ENCODE peak calls at places on chromosome 9, in four cellular contexts. O, Q, N and E are unnamed samples. For H3K4me1, the result is how much of the 10 kb centered on the place peaks cover.

GRCh38 chr9:95024097-95024671 is 293.3 kb downstream of the FANCC start:
- DNase-seq in O (peak), Q (peak), N (peak), E (no peak)

GRCh38 chr9:77020438-77021264 is 1.2 kb downstream of the FOXB2 start:
- DNase-seq in O (no peak), Q (no peak), N (no peak), E (no peak)

GRCh38 chr9:126146254-126147145 is 180.1 kb upstream of the MVB12B start:
- DNase-seq in O (no peak), Q (no peak), N (no peak), E (no peak)

GRCh38 chr9:126000731-126001580 is 253.8 kb downstream of the PBX3 start:
- DNase-seq in O (peak), Q (no peak), N (peak), E (no peak)

GRCh38 chr9:74577956-74578355 is 80.8 kb downstream of the RORB start:
- DNase-seq in O (no peak), Q (no peak), N (no peak), E (no peak)

GRCh38 chr9:121646992-121647391 is 4.4 kb upstream of the DAB2IP start:
- DNase-seq in O (no peak), Q (no peak), N (no peak), E (no peak)

GRCh38 chr9:77649109-77649812 is 1.1 kb upstream of the GNA14 start:
- DNase-seq in O (no peak), Q (no peak), N (no peak), E (no peak)

GRCh38 chr9:114616684-114617520 is 5.8 kb downstream of the TMEM268 start:
- DNase-seq in O (peak), Q (peak), N (peak), E (peak)

GRCh38 chr9:121674952-121675351 is 23.5 kb downstream of the DAB2IP start:
- DNase-seq in O (peak), Q (no peak), N (no peak), E (no peak)

GRCh38 chr9:36744678-36745077 is 172.0 kb downstream of the MELK start:
- DNase-seq in O (no peak), Q (no peak), N (no peak), E (no peak)

GRCh38 chr9:130287736-130288135 is 22.2 kb downstream of the HMCN2 start:
- DNase-seq in O (no peak), Q (no peak), N (peak), E (no peak)

GRCh38 chr9:89309608-89310485 is 1.1 kb upstream of the CKS2 start:
- DNase-seq in O (no peak), Q (no peak), N (no peak), E (no peak)

GRCh38 chr9:81538929-81539716 is 150.2 kb downstream of the TLE1 start:
- DNase-seq in O (no peak), Q (no peak), N (no peak), E (no peak)

GRCh38 chr9:72864327-72864726 is 88.5 kb downstream of the ALDH1A1 start:
- DNase-seq in O (no peak), Q (no peak), N (no peak), E (no peak)

GRCh38 chr9:72592501-72593403 is 71.3 kb downstream of the TMC1 start:
- DNase-seq in O (no peak), Q (no peak), N (no peak), E (no peak)

GRCh38 chr9:117063721-117064471 is 351.0 kb downstream of the ASTN2 start:
- DNase-seq in O (no peak), Q (no peak), N (no peak), E (no peak)

GRCh38 chr9:89496645-89497044 is 1.3 kb downstream of the SEMA4D start:
- DNase-seq in O (peak), Q (no peak), N (no peak), E (no peak)

GRCh38 chr9:128987800-128988199 is 40.3 kb downstream of the NUP188 start:
- DNase-seq in O (peak), Q (no peak), N (peak), E (no peak)

GRCh38 chr9:116594552-116594951 is 92.6 kb upstream of the TRIM32 start:
- DNase-seq in O (no peak), Q (no peak), N (peak), E (no peak)

GRCh38 chr9:28155671-28156070 is 582.4 kb upstream of the C9orf72 start:
- DNase-seq in O (no peak), Q (no peak), N (no peak), E (no peak)

GRCh38 chr9:2764371-2764770 is 47.1 kb downstream of the KCNV2 start:
- DNase-seq in O (no peak), Q (no peak), N (no peak), E (no peak)

GRCh38 chr9:127801955-127802575 is 617 bp upstream of the FPGS start:
- DNase-seq in O (no peak), Q (no peak), N (no peak), E (no peak)

GRCh38 chr9:95642189-95642588 is 125.4 kb upstream of the PTCH1 start:
- DNase-seq in O (no peak), Q (no peak), N (no peak), E (no peak)

DNA sequence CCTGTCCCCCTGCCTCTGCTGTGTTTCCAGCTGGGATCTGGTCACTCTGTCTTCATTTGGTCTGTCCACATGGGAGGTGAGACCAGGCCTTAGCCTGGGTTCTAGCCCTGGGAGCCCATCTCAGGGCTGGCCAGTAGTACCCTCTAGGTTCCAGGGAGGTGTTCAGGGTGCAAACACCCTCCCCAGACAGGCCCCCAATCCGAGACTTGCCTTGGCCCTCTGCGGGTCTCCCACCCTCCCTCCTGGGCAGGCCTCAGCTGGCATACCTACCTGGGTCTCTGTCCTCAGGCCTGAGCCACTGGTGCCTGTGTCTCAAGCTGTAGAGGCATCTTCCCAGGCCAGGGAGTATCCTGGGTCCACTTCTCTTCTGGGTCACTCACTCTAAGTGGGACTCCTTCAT is 925 bp upstream of the SAPCD2 start:
- DNase-seq in O (no peak), Q (no peak), N (no peak), E (no peak)
- H3K27ac ChIP-seq in O (no peak), Q (peak), N (peak), E (peak)

GRCh38 chr9:69158471-69158870 is 15.6 kb upstream of the TJP2 start:
- DNase-seq in O (no peak), Q (no peak), N (no peak), E (no peak)
- TF ChIP-seq CTCF in O (no peak), Q (no peak), N (no peak), E (no peak)

GRCh38 chr9:91196103-91196761 is 165.5 kb downstream of the AUH start:
- DNase-seq in O (no peak), Q (no peak), N (no peak), E (no peak)

GRCh38 chr9:91193658-91194391 is 167.9 kb downstream of the AUH start:
- DNase-seq in O (peak), Q (peak), N (peak), E (peak)

GRCh38 chr9:91192785-91193657 is 168.7 kb downstream of the AUH start:
- DNase-seq in O (peak), Q (peak), N (peak), E (no peak)

GRCh38 chr9:91197232-91198181 is 164.2 kb downstream of the AUH start:
- DNase-seq in O (peak), Q (peak), N (peak), E (no peak)

DNA sequence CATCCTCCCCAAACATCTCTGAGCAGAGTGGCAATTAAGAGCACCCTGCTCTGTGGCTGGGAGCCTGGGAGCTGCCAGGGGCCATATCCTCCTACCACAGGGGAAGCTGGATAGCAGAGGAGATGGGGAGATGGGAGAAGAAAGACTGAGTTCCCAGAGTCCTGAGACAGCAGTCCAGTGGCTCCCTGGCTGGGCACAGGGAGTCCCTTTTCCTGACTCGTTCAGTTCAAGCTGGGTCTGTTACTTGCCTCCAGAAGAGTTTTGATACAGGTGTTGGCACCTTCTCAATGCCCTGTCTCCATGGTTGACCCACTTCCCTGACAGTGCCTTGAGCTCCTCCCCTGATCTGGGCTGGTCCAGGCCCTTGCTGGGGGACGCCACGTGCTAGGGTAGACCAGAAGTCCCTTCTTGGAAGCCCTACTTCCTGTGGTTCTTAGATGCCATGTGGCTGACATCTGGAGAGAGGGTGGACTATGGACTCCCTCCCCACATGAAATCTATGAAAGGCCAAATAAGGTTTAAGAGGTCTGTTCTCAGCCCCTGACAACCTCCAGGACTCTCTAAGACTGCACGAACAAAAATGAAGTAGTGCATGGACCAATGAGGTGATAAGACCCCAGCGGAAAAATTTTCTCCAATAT is 166.2 kb downstream of the AUH start:
- DNase-seq in O (no peak), Q (no peak), N (no peak), E (no peak)
- H3K4me1 ChIP-seq in O (half or more), Q (half or more), N (half or more), E (half or more)

DNA sequence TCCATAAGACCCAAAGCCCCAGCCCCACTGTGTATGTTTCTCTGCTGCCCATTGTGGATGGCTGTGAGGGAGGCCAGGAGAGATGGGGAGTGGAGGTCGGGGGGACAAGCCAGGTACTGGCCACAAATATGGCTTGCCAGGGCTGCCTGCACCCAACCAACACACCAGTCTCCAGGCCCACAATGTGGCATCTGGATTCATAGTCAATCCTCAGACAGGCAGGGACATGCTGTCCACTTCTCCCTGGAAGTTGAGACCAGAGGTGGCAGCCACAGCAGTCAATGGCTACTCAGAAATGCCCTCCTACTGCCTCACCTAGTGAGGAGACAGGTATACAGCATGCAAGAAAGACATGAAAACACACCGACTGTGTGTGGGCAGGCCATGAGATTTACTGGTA is 61.2 kb upstream of the SLC25A51 start:
- DNase-seq in O (no peak), Q (no peak), N (no peak), E (no peak)
- H3K27ac ChIP-seq in O (peak), Q (no peak), N (no peak), E (peak)

GRCh38 chr9:111076519-111076918 is 38.2 kb upstream of the LPAR1 start:
- DNase-seq in O (no peak), Q (no peak), N (no peak), E (no peak)

GRCh38 chr9:111076043-111076442 is 37.8 kb upstream of the LPAR1 start:
- DNase-seq in O (no peak), Q (no peak), N (no peak), E (no peak)

GRCh38 chr9:111069233-111069632 is 31.0 kb upstream of the LPAR1 start:
- DNase-seq in O (no peak), Q (no peak), N (no peak), E (no peak)

GRCh38 chr9:111078391-111079038 is 40.2 kb upstream of the LPAR1 start:
- DNase-seq in O (no peak), Q (no peak), N (no peak), E (no peak)

GRCh38 chr9:111074395-111074794 is 36.1 kb upstream of the LPAR1 start:
- DNase-seq in O (no peak), Q (no peak), N (no peak), E (no peak)
- TF ChIP-seq CTCF in O (no peak), Q (no peak), N (no peak), E (no peak)

DNA sequence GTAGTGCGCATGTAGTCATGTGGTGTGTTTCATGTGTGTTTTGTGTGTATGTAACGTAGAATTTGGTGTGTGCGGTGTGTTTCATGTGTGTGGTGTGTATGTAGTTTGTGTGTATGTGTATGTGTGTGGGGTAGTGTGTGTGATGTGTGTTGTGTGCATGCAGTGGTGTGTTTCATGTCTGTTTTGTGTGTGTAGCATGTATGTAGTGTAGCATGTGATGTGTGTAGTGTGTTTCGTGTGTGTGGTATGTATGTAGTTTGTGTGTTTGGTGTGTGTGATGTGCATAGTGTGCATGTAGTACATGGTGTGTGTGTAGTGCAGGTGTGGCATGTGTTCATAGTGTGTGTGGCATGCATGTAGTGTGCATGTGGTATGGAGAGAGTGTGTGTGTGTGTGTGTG is 40.8 kb downstream of the SYK start:
- DNase-seq in O (no peak), Q (no peak), N (no peak), E (no peak)
- H3K4me1 ChIP-seq in O (under half), Q (under half), N (under half), E (under half)

GRCh38 chr9:109556786-109557185 is 58.7 kb upstream of the PTPN3 start:
- DNase-seq in O (no peak), Q (no peak), N (no peak), E (no peak)

GRCh38 chr9:109560470-109561132 is 62.5 kb upstream of the PTPN3 start:
- DNase-seq in O (peak), Q (peak), N (peak), E (no peak)

GRCh38 chr9:109557481-109557880 is 59.4 kb upstream of the PTPN3 start:
- DNase-seq in O (no peak), Q (no peak), N (no peak), E (no peak)

GRCh38 chr9:109558718-109559151 is 60.6 kb upstream of the PTPN3 start:
- DNase-seq in O (no peak), Q (no peak), N (no peak), E (no peak)

GRCh38 chr9:109561137-109561536 is 63.0 kb upstream of the PTPN3 start:
- DNase-seq in O (no peak), Q (no peak), N (no peak), E (no peak)
- H3K27ac ChIP-seq in O (peak), Q (peak), N (no peak), E (no peak)

DNA sequence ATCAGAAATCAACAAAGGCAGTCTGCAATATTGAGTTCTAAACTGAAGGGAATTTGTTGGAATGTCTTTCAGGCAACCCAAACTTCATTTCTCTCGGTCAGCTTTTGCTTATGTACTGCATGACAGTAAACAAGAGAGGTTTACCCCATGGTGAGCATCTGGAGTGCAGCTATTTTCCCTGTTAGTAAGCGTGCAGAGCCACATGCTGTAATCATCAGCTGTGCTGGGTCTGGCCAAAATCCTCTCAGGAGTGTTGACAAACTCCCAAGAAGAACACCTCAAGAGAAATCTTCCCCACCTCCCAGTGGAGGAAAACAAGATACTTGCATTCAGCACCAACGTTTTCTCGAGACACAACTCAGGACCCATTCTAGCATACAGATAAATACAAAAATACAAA is 83.6 kb upstream of the ADAMTSL1 start:
- DNase-seq in O (no peak), Q (no peak), N (no peak), E (no peak)
- TF ChIP-seq CTCF in O (no peak), Q (no peak), N (no peak), E (no peak)

GRCh38 chr9:134347996-134348395 is 21.7 kb downstream of the RXRA start:
- DNase-seq in O (no peak), Q (no peak), N (no peak), E (no peak)

GRCh38 chr9:134345737-134346136 is 19.5 kb downstream of the RXRA start:
- DNase-seq in O (no peak), Q (no peak), N (no peak), E (no peak)

GRCh38 chr9:134348404-134349155 is 22.3 kb downstream of the RXRA start:
- DNase-seq in O (no peak), Q (no peak), N (no peak), E (no peak)

GRCh38 chr9:134346151-134346550 is 19.9 kb downstream of the RXRA start:
- DNase-seq in O (peak), Q (no peak), N (no peak), E (no peak)

GRCh38 chr9:134346840-134347239 is 20.6 kb downstream of the RXRA start:
- DNase-seq in O (no peak), Q (no peak), N (no peak), E (no peak)
- H3K4me1 ChIP-seq in O (half or more), Q (half or more), N (half or more), E (half or more)

GRCh38 chr9:13088734-13089427 is 190.6 kb downstream of the MPDZ start:
- DNase-seq in O (no peak), Q (no peak), N (no peak), E (no peak)

GRCh38 chr9:13083366-13083765 is 196.1 kb downstream of the MPDZ start:
- DNase-seq in O (no peak), Q (no peak), N (no peak), E (no peak)

GRCh38 chr9:13089721-13090120 is 189.8 kb downstream of the MPDZ start:
- DNase-seq in O (no peak), Q (no peak), N (no peak), E (no peak)

GRCh38 chr9:13082796-13083195 is 196.7 kb downstream of the MPDZ start:
- DNase-seq in O (no peak), Q (no peak), N (no peak), E (no peak)

GRCh38 chr9:13083973-13084528 is 195.4 kb downstream of the MPDZ start:
- DNase-seq in O (no peak), Q (no peak), N (no peak), E (no peak)
- H3K27ac ChIP-seq in O (no peak), Q (no peak), N (no peak), E (no peak)